ENCODE peak calls at places on chromosomes 5 and 9, in seven cellular contexts. Y, S, E, I, G, T and L are unnamed samples.

GRCh38 chr5:159877894-159878448 is 38.3 kb upstream of the ADRA1B start:
- DNase-seq in Y (no peak), S (no peak), E (no peak), I (no peak), G (no peak), T (no peak), L (no peak)

GRCh38 chr5:9454012-9454481 is 91.8 kb downstream of the SEMA5A start:
- DNase-seq in Y (no peak), S (no peak), E (no peak), I (no peak), G (no peak), T (no peak), L (no peak)

GRCh38 chr9:122084276-122084675 is 8.8 kb downstream of the TTLL11 start:
- DNase-seq in Y (no peak), S (no peak), E (no peak), I (no peak), G (no peak), T (no peak), L (no peak)

GRCh38 chr5:155094455-155094854 is 80.9 kb downstream of the KIF4B start:
- DNase-seq in Y (no peak), S (no peak), E (no peak), I (no peak), G (no peak), T (no peak), L (no peak)

GRCh38 chr9:109310486-109310901 is 10.4 kb downstream of the EPB41L4B start:
- DNase-seq in Y (peak; percentile 32), S (peak; percentile 18), E (no peak), I (no peak), G (no peak), T (peak; percentile 14), L (no peak)

GRCh38 chr9:15927131-15927530 is 374.3 kb downstream of the CCDC171 start:
- DNase-seq in Y (peak; percentile 24), S (peak; percentile 44), E (no peak), I (no peak), G (no peak), T (no peak), L (no peak)

GRCh38 chr9:131530546-131530929 is 525 bp downstream of the UCK1 start:
- DNase-seq in Y (peak; percentile 15), S (no peak), E (peak; percentile 37), I (no peak), G (no peak), T (peak; percentile 14), L (no peak)

GRCh38 chr9:31574006-31574750 is 810.3 kb upstream of the ACO1 start:
- DNase-seq in Y (no peak), S (no peak), E (peak; percentile 77), I (no peak), G (no peak), T (peak; percentile 56), L (no peak)

GRCh38 chr5:159792180-159792579 is 124.1 kb upstream of the ADRA1B start:
- DNase-seq in Y (no peak), S (no peak), E (no peak), I (no peak), G (no peak), T (no peak), L (no peak)

GRCh38 chr9:89497181-89497963 is 541 bp downstream of the SEMA4D start:
- DNase-seq in Y (no peak), S (no peak), E (no peak), I (no peak), G (no peak), T (no peak), L (no peak)

GRCh38 chr9:82106536-82106935 is 118.0 kb downstream of the SPATA31D1 start:
- DNase-seq in Y (no peak), S (no peak), E (no peak), I (no peak), G (no peak), T (no peak), L (no peak)

DNA sequence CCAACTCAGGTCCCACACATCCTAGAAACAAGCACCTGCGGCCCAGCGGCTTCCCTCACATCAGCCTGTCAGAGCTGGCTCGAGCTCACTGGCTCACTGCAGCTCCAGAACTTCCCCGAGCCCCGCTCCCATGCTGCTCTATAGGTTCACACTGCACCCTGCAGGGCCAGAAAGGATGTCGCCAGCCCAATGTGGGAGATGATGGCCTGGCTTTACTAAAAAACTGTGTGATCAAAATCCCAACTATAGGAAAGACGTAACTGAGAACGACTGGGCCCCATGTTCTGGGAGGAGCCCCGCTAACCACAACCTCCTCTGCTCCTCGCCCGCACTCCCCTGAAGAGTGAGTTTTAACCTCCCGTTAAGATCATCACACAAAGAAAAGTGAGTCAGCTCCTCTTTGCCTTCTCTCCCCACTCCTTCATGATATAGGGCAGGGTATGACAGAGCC is 4.6 kb downstream of the SURF4 start:
- DNase-seq in Y (no peak), S (no peak), E (no peak), I (no peak), G (no peak), T (peak; percentile 35), L (no peak)
- TF ChIP-seq CTCF in Y (no peak), S (no peak), E (no peak), I (no peak), G (no peak), T (no peak), L (no peak)

DNA sequence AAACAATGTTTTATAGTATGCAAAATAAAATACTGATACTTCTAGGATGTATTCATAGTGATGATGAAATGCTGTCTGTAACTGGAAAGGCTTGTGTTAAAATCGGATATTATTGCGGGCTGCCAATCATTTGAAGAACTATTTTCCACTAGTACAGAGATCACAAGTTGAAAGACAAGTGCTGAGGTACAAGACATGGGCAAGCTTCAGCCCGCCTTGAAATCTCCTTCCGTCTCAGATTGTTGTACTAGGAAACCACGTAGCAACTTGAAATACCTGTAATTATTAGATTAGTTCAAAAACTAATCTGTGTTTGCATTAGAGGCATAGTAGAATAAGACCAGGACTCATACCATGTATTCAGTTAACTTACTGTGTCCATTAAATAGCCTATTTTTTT is 218.2 kb downstream of the ARHGEF28 start:
- DNase-seq in Y (no peak), S (no peak), E (peak; percentile 44), I (no peak), G (no peak), T (no peak), L (no peak)
- H3K4me3 ChIP-seq in Y (no peak overlapping the region), S (no peak overlapping the region), E (no peak overlapping the region), I (no peak overlapping the region), G (no peak overlapping the region), T (no peak overlapping the region), L (no peak overlapping the region)

GRCh38 chr5:31511305-31511704 is 20.6 kb downstream of the DROSHA start:
- DNase-seq in Y (no peak), S (no peak), E (no peak), I (no peak), G (no peak), T (no peak), L (no peak)

DNA sequence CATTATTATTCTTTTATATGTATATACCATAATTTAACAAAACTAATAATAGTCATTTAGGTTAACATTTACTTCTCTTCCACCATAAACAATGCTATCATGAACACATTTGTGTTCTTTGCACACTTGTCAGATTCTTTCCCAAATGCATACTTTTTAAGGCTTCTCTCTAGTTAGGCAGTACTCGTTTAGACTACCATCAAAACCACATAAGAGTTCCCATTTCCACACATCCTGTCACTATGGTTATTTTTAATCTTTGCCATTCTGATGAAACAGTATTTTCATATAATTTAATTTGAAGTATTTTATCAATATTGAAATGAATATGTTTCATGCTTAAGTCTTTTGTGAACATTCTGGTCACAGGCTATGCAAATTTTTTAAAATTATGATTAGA is 15.1 kb downstream of the DROSHA start:
- DNase-seq in Y (no peak), S (no peak), E (no peak), I (no peak), G (no peak), T (no peak), L (no peak)
- H3K36me3 ChIP-seq in Y (peaks cover 22% of the 10 kb centered on the region), S (peaks cover 11% of the 10 kb centered on the region), E (peaks cover 38% of the 10 kb centered on the region), I (peaks cover 96% of the 10 kb centered on the region), G (peaks cover 19% of the 10 kb centered on the region), T (peaks cover 42% of the 10 kb centered on the region), L (peaks cover 1% of the 10 kb centered on the region)

GRCh38 chr9:136562746-136563506 is 17.1 kb upstream of the NOTCH1 start:
- DNase-seq in Y (no peak), S (no peak), E (no peak), I (no peak), G (no peak), T (no peak), L (no peak)

GRCh38 chr9:136565722-136566552 is 20.1 kb upstream of the NOTCH1 start:
- DNase-seq in Y (no peak), S (no peak), E (no peak), I (no peak), G (no peak), T (no peak), L (no peak)

GRCh38 chr9:136563646-136564321 is 17.9 kb upstream of the NOTCH1 start:
- DNase-seq in Y (no peak), S (no peak), E (no peak), I (no peak), G (no peak), T (no peak), L (no peak)

GRCh38 chr9:136565075-136565721 is 19.4 kb upstream of the NOTCH1 start:
- DNase-seq in Y (no peak), S (peak; percentile 67), E (no peak), I (no peak), G (no peak), T (no peak), L (no peak)

DNA sequence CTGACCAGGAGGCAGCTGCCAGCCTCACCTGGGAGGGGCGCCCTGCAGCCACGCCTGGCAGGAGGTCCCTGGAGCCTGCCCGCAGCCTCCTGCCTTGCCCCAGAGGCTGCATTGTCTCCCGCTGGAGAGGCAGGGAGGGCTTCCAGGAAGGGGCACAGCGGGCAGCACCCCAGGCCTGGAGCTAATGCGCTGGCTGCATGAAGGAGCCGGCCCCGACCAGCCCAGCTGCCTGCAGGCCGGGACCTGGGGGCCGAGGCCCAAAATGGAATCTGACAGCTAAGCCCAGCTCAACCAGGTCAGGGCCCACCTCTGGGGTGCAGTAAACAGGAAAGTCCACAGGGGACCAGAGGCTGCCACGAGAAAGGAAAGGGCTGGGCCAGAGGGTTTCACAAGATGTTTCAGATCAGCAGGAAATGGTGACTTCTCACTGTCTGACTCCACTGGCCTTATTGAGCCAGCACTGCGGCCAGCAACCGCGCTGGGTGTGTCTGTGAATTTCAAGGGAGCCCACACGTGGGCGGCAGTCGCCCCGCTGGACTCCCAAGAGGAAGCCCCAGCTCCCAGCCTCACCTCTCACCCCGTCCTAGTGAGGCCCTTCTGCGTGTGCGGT is 18.6 kb upstream of the NOTCH1 start:
- DNase-seq in Y (peak; percentile 71), S (peak; percentile 76), E (peak; percentile 39), I (no peak), G (no peak), T (peak; percentile 65), L (no peak)
- TF ChIP-seq CTCF in Y (peak; percentile 22), S (no peak), E (no peak), I (no peak), G (no peak), T (peak; percentile 36), L (no peak)

GRCh38 chr5:140348104-140348503 is 1.7 kb upstream of the HBEGF start:
- DNase-seq in Y (no peak), S (no peak), E (peak; percentile 99), I (peak; percentile 92), G (no peak), T (no peak), L (no peak)
- H3K4me3 ChIP-seq in Y (no peak overlapping the region), S (no peak overlapping the region), E (no peak overlapping the region), I (no peak overlapping the region), G (no peak overlapping the region), T (no peak overlapping the region), L (no peak overlapping the region)